ENCODE peak calls at places on chromosomes 16 and 17, in four cellular contexts. V is adrenal gland, U is AG10803, G is bronchial epithelial cell. C is an unnamed sample.

GRCh38 chr17:29131814-29132682 is 48.1 kb downstream of the MYO18A start:
- DNase-seq in V (no peak), U (peak; percentile 93), G (no peak), C (peak; percentile 74)

GRCh38 chr17:81866440-81867122 is 4.6 kb downstream of the ARHGDIA start:
- DNase-seq in V (no peak), U (no peak), G (no peak), C (no peak)

GRCh38 chr16:23857901-23858300 is 22.1 kb downstream of the PRKCB start:
- DNase-seq in V (no peak), U (no peak), G (no peak), C (no peak)

GRCh38 chr17:64920026-64920418 is 744 bp upstream of the LRRC37A3 start:
- DNase-seq in V (peak; percentile 21), U (peak; percentile 13), G (no peak), C (no peak)

GRCh38 chr17:39928868-39929651 is 1.5 kb downstream of the LRRC3C start:
- DNase-seq in V (peak; percentile 44), U (peak; percentile 92), G (peak; percentile 97), C (peak; percentile 89)

GRCh38 chr17:54900457-54901229 is at the start of gene TOM1L1:
- DNase-seq in V (peak; percentile 86), U (peak; percentile 57), G (peak; percentile 74), C (no peak)

GRCh38 chr16:78675312-78675711 is 575.9 kb downstream of the WWOX start:
- DNase-seq in V (no peak), U (no peak), G (peak; percentile 21), C (no peak)

GRCh38 chr16:14407786-14408399 is 222.2 kb downstream of the PARN start:
- DNase-seq in V (no peak), U (no peak), G (no peak), C (no peak)

GRCh38 chr17:7043195-7043543 is 723 bp downstream of the SLC16A11 start:
- DNase-seq in V (no peak), U (no peak), G (no peak), C (no peak)

GRCh38 chr17:73902416-73903181 is 258.4 kb upstream of the SDK2 start:
- DNase-seq in V (no peak), U (no peak), G (no peak), C (no peak)
- H3K4me3 ChIP-seq in V (peak overlapping the region; percentile 42), U (no peak overlapping the region), G (no peak overlapping the region), C (no peak overlapping the region)

GRCh38 chr17:56499799-56500388 is 93.6 kb upstream of the NOG start:
- DNase-seq in V (no peak), U (peak; percentile 21), G (peak; percentile 50), C (no peak)
- TF ChIP-seq CTCF in V (no peak), U (peak; percentile 48), G (peak; percentile 34), C (peak; percentile 31)

DNA sequence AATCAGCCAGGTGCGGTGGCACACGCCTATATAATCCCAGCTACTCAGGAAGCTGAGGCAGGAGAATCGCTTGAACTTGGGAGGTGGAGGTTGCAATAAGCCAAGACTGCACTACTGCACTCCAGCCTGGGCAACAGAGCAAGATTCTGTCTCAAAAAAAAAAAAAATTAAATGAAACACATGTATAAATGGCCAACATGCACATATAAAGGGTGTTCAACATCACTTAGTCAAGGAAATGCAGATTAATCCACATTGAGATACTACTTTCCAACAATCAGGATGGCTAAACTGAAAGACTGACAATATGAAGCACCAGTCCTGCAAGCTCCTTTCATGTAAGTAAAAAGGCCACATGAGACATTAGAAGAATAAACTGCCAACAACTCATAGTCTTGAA is 20.5 kb downstream of the USP32 start:
- DNase-seq in V (no peak), U (no peak), G (no peak), C (no peak)
- H3K4me3 ChIP-seq in V (no peak overlapping the region), U (no peak overlapping the region), G (no peak overlapping the region), C (no peak overlapping the region)

DNA sequence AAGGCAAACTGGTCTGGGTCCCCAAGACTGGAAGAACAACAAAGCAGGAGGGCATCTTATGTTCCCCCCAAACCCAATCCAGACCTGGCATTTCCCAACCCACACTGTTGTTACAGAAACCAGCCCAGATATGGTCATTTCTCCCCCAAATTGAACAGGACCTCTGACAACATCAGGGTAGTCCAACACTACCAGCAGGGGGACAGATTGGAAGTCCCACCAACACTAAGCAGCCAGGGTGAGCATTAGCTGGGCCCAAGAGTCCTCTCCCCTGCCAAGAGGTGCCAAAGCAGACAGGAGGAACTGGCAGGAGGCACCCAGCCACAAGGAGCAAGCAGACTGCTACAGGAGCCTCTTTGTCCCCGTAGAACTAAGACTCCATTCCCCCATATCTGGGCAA is 29.3 kb upstream of the CNEP1R1 start:
- DNase-seq in V (no peak), U (no peak), G (no peak), C (no peak)
- TF ChIP-seq CTCF in V (no peak), U (no peak), G (no peak), C (no peak)

GRCh38 chr17:43906951-43907424 is 348 bp downstream of the MPP2 start:
- DNase-seq in V (no peak), U (no peak), G (no peak), C (no peak)
- H3K4me3 ChIP-seq in V (peak overlapping the region; percentile 63), U (peak overlapping the region; percentile 73), G (peak overlapping the region; percentile 37), C (peak overlapping the region; percentile 76)

GRCh38 chr16:1330260-1330914 is 3.1 kb upstream of the BAIAP3 start:
- DNase-seq in V (no peak), U (no peak), G (no peak), C (no peak)
- TF ChIP-seq CTCF in V (peak; percentile 26), U (peak; percentile 37), G (peak; percentile 40), C (peak; percentile 48)

GRCh38 chr16:84663433-84664101 is 15.3 kb downstream of the KLHL36 start:
- DNase-seq in V (no peak), U (no peak), G (no peak), C (no peak)
- H3K4me3 ChIP-seq in V (no peak overlapping the region), U (no peak overlapping the region), G (no peak overlapping the region), C (no peak overlapping the region)

GRCh38 chr16:77662241-77662640 is 60.1 kb upstream of the NUDT7 start:
- DNase-seq in V (no peak), U (no peak), G (no peak), C (no peak)

GRCh38 chr16:77660311-77660710 is 62.0 kb upstream of the NUDT7 start:
- DNase-seq in V (no peak), U (peak; percentile 51), G (peak; percentile 25), C (peak; percentile 11)

GRCh38 chr16:77652399-77652798 is 69.9 kb upstream of the NUDT7 start:
- DNase-seq in V (no peak), U (peak; percentile 17), G (no peak), C (no peak)

DNA sequence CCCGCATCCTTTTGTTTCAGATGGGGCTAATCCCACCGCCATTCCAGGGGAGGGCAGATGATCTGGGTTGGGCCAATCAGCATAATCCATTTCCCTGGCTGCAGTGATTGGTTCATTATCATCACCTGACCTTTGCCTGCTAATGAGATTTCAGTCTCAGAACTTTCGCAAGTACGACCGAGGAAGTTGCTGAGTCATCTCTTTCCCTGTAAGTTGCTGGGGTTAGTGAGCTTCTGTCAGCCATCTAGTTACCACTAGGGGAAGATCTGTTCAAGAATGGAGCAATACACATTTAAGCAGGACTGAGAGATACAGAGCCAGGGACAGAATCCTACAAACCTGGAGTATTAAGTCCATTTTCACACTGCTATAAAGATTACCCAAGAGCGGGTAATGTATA is 65.3 kb upstream of the NUDT7 start:
- DNase-seq in V (no peak), U (peak; percentile 22), G (no peak), C (peak; percentile 7)
- TF ChIP-seq CTCF in V (no peak), U (no peak), G (no peak), C (no peak)

GRCh38 chr17:73643012-73643845 is 1.0 kb downstream of the SDK2 start:
- DNase-seq in V (no peak), U (no peak), G (peak; percentile 25), C (no peak)

GRCh38 chr17:73642659-73643011 is 1.6 kb downstream of the SDK2 start:
- DNase-seq in V (no peak), U (no peak), G (no peak), C (no peak)

GRCh38 chr17:73645050-73645871 is 1.0 kb upstream of the SDK2 start:
- DNase-seq in V (no peak), U (peak; percentile 32), G (peak; percentile 32), C (no peak)

GRCh38 chr17:73644145-73645049 is at the start of gene SDK2:
- DNase-seq in V (no peak), U (no peak), G (no peak), C (no peak)

GRCh38 chr17:73643846-73644144 is 450 bp downstream of the SDK2 start:
- DNase-seq in V (no peak), U (no peak), G (no peak), C (no peak)
- H3K4me3 ChIP-seq in V (peak overlapping the region; percentile 53), U (peak overlapping the region; percentile 43), G (peak overlapping the region; percentile 78), C (no peak overlapping the region)